ENCODE peak calls at places on chromosome 7, in ten cellular contexts. E is Peyer's patch, R is lower lobe of right lung, J is aorta, B is heart right ventricle, V is psoas muscle, Q is IMR-90, L is fibroblast of lung, M is GM23248, N is ascending aorta. H is an unnamed sample. For H3K4me1, the result is how much of the 10 kb centered on the place peaks cover.

GRCh38 chr7:141785711-141786552 is 4.1 kb upstream of the TAS2R5 start:
- DNase-seq in E (no peak), R (no peak), J (no peak), B (no peak), V (no peak), Q (peak), L (peak), M (peak), N (no peak), H (no peak)

GRCh38 chr7:99997545-99998137 is 17.8 kb upstream of the ZKSCAN1 start:
- DNase-seq in E (peak), R (peak), J (peak), B (peak), V (peak), Q (no peak), L (peak), M (peak), N (no peak), H (peak)

GRCh38 chr7:24419070-24419469 is 135.1 kb downstream of the NPY start:
- DNase-seq in E (no peak), R (no peak), J (no peak), B (no peak), V (no peak), Q (no peak), L (peak), M (peak), N (no peak), H (no peak)

GRCh38 chr7:102460467-102460866 is 4.2 kb downstream of the ALKBH4 start:
- DNase-seq in E (no peak), R (no peak), J (no peak), B (no peak), V (no peak), Q (no peak), L (no peak), M (no peak), N (no peak), H (no peak)

GRCh38 chr7:120089968-120090367 is 183.0 kb upstream of the KCND2 start:
- DNase-seq in E (no peak), R (no peak), J (no peak), B (no peak), V (no peak), Q (peak), L (peak), M (no peak), N (no peak), H (no peak)

GRCh38 chr7:157431173-157431950 is 94.6 kb downstream of the DNAJB6 start:
- DNase-seq in E (no peak), R (peak), J (peak), B (peak), V (peak), Q (no peak), L (no peak), M (no peak), N (no peak), H (no peak)

GRCh38 chr7:8176370-8177081 is 85.4 kb downstream of the ICA1 start:
- DNase-seq in E (peak), R (no peak), J (no peak), B (no peak), V (no peak), Q (no peak), L (no peak), M (no peak), N (no peak), H (no peak)

GRCh38 chr7:139753079-139753692 is 24.6 kb downstream of the HIPK2 start:
- DNase-seq in E (no peak), R (no peak), J (no peak), B (no peak), V (no peak), Q (peak), L (no peak), M (no peak), N (peak), H (no peak)

GRCh38 chr7:27168265-27168947 is 3.1 kb upstream of the HOXA9 start:
- DNase-seq in E (no peak), R (peak), J (peak), B (no peak), V (peak), Q (no peak), L (no peak), M (peak), N (no peak), H (peak)

GRCh38 chr7:48964074-48964473 is 39.7 kb downstream of the CDC14C start:
- DNase-seq in E (no peak), R (no peak), J (no peak), B (peak), V (no peak), Q (no peak), L (peak), M (no peak), N (no peak), H (no peak)

GRCh38 chr7:141381794-141382453 is 169.3 kb upstream of the AGK start:
- DNase-seq in E (no peak), R (no peak), J (no peak), B (no peak), V (no peak), Q (no peak), L (no peak), M (no peak), N (no peak), H (no peak)

GRCh38 chr7:5406957-5407930 is 16.4 kb downstream of the TNRC18 start:
- DNase-seq in E (no peak), R (no peak), J (no peak), B (no peak), V (no peak), Q (no peak), L (no peak), M (no peak), N (no peak), H (no peak)

GRCh38 chr7:48041665-48041995 is 6.3 kb downstream of the C7orf57 start:
- DNase-seq in E (no peak), R (no peak), J (no peak), B (no peak), V (no peak), Q (peak), L (peak), M (peak), N (no peak), H (no peak)

GRCh38 chr7:82816272-82816671 is 346.4 kb downstream of the PCLO start:
- DNase-seq in E (no peak), R (no peak), J (no peak), B (no peak), V (no peak), Q (no peak), L (no peak), M (peak), N (no peak), H (no peak)

GRCh38 chr7:135536160-135536559 is 21.6 kb upstream of the NUP205 start:
- DNase-seq in E (no peak), R (no peak), J (no peak), B (no peak), V (no peak), Q (peak), L (peak), M (peak), N (no peak), H (no peak)

GRCh38 chr7:28956608-28957063 is 1.5 kb downstream of the TRIL start:
- DNase-seq in E (no peak), R (peak), J (peak), B (peak), V (peak), Q (peak), L (peak), M (peak), N (peak), H (peak)

GRCh38 chr7:134730359-134730758 is 49.1 kb upstream of the CALD1 start:
- DNase-seq in E (no peak), R (no peak), J (no peak), B (no peak), V (no peak), Q (peak), L (peak), M (peak), N (no peak), H (no peak)

GRCh38 chr7:138258194-138258554 is 181.9 kb downstream of the AKR1D1 start:
- DNase-seq in E (no peak), R (no peak), J (no peak), B (no peak), V (no peak), Q (no peak), L (no peak), M (no peak), N (no peak), H (no peak)

GRCh38 chr7:17580141-17580540 is 281.7 kb downstream of the AHR start:
- DNase-seq in E (no peak), R (no peak), J (no peak), B (no peak), V (no peak), Q (peak), L (peak), M (peak), N (no peak), H (no peak)

GRCh38 chr7:133931053-133931452 is 196.1 kb upstream of the LRGUK start:
- DNase-seq in E (no peak), R (no peak), J (no peak), B (no peak), V (no peak), Q (no peak), L (no peak), M (peak), N (no peak), H (no peak)

GRCh38 chr7:47008461-47008860 is 573.5 kb downstream of the TNS3 start:
- DNase-seq in E (no peak), R (no peak), J (no peak), B (no peak), V (no peak), Q (peak), L (no peak), M (peak), N (no peak), H (no peak)

GRCh38 chr7:18993933-18994668 is 123.3 kb downstream of the TWIST1 start:
- DNase-seq in E (no peak), R (no peak), J (no peak), B (no peak), V (no peak), Q (peak), L (no peak), M (peak), N (no peak), H (no peak)

GRCh38 chr7:80232969-80233724 is 98.5 kb downstream of the GNAI1 start:
- DNase-seq in E (no peak), R (no peak), J (no peak), B (no peak), V (no peak), Q (no peak), L (no peak), M (no peak), N (no peak), H (no peak)

GRCh38 chr7:101690061-101690460 is 61.0 kb upstream of the MYL10 start:
- DNase-seq in E (no peak), R (no peak), J (no peak), B (peak), V (no peak), Q (no peak), L (peak), M (peak), N (no peak), H (peak)

GRCh38 chr7:39353615-39354376 is 212.4 kb upstream of the YAE1 start:
- DNase-seq in E (no peak), R (peak), J (peak), B (peak), V (no peak), Q (no peak), L (peak), M (peak), N (no peak), H (peak)

GRCh38 chr7:2863461-2864066 is 19.5 kb upstream of the GNA12 start:
- DNase-seq in E (peak), R (peak), J (peak), B (peak), V (peak), Q (peak), L (peak), M (peak), N (peak), H (peak)

GRCh38 chr7:5417106-5418071 is 6.2 kb downstream of the TNRC18 start:
- DNase-seq in E (no peak), R (peak), J (no peak), B (no peak), V (no peak), Q (peak), L (no peak), M (peak), N (no peak), H (no peak)

GRCh38 chr7:23018747-23019146 is 4.8 kb upstream of the HYCC1 start:
- DNase-seq in E (no peak), R (no peak), J (no peak), B (no peak), V (no peak), Q (peak), L (no peak), M (no peak), N (no peak), H (no peak)

DNA sequence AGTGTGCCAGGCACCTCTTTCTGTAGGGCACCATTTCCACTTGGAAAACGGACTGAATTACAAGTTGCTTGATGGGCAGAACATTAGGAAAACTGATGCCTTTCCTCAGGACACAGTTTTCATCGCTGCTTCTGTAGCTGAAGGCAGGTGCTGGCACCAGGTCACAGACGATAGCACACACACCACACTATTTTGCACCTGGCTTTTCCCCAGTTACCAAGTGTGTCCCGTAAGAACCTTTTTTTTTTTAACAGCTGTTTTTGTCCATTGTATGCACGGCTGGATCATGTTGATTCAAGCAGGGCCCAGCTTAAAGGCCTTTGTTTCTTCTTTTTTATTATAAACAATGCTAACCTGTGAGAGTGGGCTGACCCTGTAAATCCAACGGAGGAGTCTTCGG is 1.3 kb upstream of the GET4 start:
- DNase-seq in E (no peak), R (no peak), J (no peak), B (no peak), V (no peak), Q (no peak), L (no peak), M (no peak), N (no peak), H (no peak)
- H3K4me1 ChIP-seq in E (under half), R (half or more), J (under half), B (half or more), V (under half), Q (under half), L (under half), M (under half), N (under half), H (half or more)

GRCh38 chr7:147896121-147896520 is 694.4 kb upstream of the C7orf33 start:
- DNase-seq in E (no peak), R (no peak), J (no peak), B (no peak), V (no peak), Q (no peak), L (no peak), M (no peak), N (no peak), H (no peak)

DNA sequence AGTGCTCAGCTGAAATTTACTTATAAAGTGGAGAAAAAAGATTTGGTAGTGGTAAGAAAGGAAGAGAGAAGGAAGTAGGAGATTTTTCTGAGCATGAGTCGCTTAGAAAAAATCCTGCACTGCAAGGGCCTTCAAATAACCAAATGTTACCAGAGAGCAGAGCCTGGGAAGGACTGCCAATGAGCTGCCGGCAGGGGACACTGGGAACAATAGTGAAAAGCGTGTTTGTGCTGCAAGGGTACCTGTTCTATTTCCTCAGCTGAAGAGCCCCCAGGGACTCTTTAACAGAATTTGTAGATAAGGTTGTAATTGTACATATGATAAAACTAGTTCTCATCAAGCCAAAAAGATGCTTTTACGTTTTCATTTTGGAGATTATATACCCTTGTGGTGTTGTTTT is 696.3 kb upstream of the C7orf33 start:
- DNase-seq in E (no peak), R (no peak), J (no peak), B (no peak), V (no peak), Q (no peak), L (no peak), M (no peak), N (no peak), H (no peak)
- H3K27ac ChIP-seq in E (no peak), R (no peak), J (no peak), B (no peak), V (no peak), Q (no peak), L (no peak), M (no peak), N (no peak), H (no peak)

GRCh38 chr7:44575054-44575453 is 1.3 kb upstream of the DDX56 start:
- DNase-seq in E (no peak), R (no peak), J (no peak), B (no peak), V (no peak), Q (no peak), L (no peak), M (no peak), N (no peak), H (no peak)
- H3K4me3 ChIP-seq in E (peak), R (no peak), J (no peak), B (no peak), V (peak), Q (no peak), L (no peak), M (peak), N (no peak), H (peak)

GRCh38 chr7:11742496-11742895 is 89.5 kb downstream of the THSD7A start:
- DNase-seq in E (no peak), R (no peak), J (no peak), B (no peak), V (no peak), Q (no peak), L (peak), M (no peak), N (no peak), H (no peak)
- H3K4me1 ChIP-seq in E (under half), R (under half), J (under half), B (under half), V (under half), Q (under half), L (under half), M (under half), N (under half), H (under half)

GRCh38 chr7:73668103-73668937 is 689 bp downstream of the VPS37D start:
- DNase-seq in E (no peak), R (no peak), J (no peak), B (no peak), V (peak), Q (no peak), L (no peak), M (peak), N (no peak), H (no peak)
- H3K27ac ChIP-seq in E (no peak), R (no peak), J (no peak), B (no peak), V (no peak), Q (peak), L (no peak), M (no peak), N (no peak), H (no peak)

H was measured in left ventricle myocardium inferior.